ENCODE peak calls at places on chromosomes 12 and 14, in six cellular contexts. G is MM.1S, S is body of pancreas, J is fibroblast of lung, R is aorta, I is cardiac muscle cell. Q is an unnamed sample. For H3K4me1 and H3K27me3, the result is how much of the 10 kb centered on the place peaks cover.

GRCh38 chr12:56979628-56980027 is 22.2 kb upstream of the RDH16 start:
- DNase-seq in I (no peak), G (peak), S (no peak), R (no peak), J (no peak), Q (no peak)

GRCh38 chr14:104307246-104307626 is 168.8 kb downstream of the KIF26A start:
- DNase-seq in R (peak), G (no peak), I (no peak), J (no peak), S (no peak), Q (no peak)

GRCh38 chr14:64598404-64598803 is 48.6 kb downstream of the PPP1R36 start:
- DNase-seq in G (peak), R (no peak), J (no peak), I (no peak), S (no peak), Q (no peak)

GRCh38 chr12:109766251-109766778 is 52.7 kb downstream of the FAM222A start:
- DNase-seq in J (no peak), R (peak), S (no peak), I (no peak), G (no peak), Q (no peak)

GRCh38 chr14:89466460-89466859 is 49.4 kb upstream of the FOXN3 start:
- DNase-seq in G (no peak), R (no peak), J (no peak), S (no peak), I (no peak), Q (no peak)

GRCh38 chr12:92648242-92649031 is 54.4 kb upstream of the PLEKHG7 start:
- DNase-seq in I (no peak), G (peak), R (no peak), S (no peak), J (peak), Q (peak)

GRCh38 chr14:61671086-61671485 is 24.2 kb upstream of the HIF1A start:
- DNase-seq in S (no peak), I (no peak), G (peak), R (no peak), J (no peak), Q (no peak)

GRCh38 chr12:44507471-44507870 is 368.6 kb downstream of the NELL2 start:
- DNase-seq in R (no peak), J (no peak), G (no peak), S (no peak), I (no peak), Q (no peak)

GRCh38 chr14:58633831-58634230 is 3.9 kb upstream of the DACT1 start:
- DNase-seq in R (no peak), I (no peak), S (no peak), G (no peak), J (peak), Q (no peak)

GRCh38 chr12:122421263-122421814 is 1.1 kb downstream of the CLIP1 start:
- DNase-seq in J (peak), I (peak), G (peak), R (peak), S (peak), Q (no peak)

GRCh38 chr12:93895096-93895460 is 217.9 kb downstream of the CRADD start:
- DNase-seq in J (no peak), S (no peak), I (no peak), R (no peak), G (no peak), Q (no peak)

GRCh38 chr14:103031956-103032355 is 25.4 kb downstream of the CDC42BPB start:
- DNase-seq in I (peak), G (no peak), R (no peak), S (no peak), J (no peak), Q (no peak)

GRCh38 chr12:88142610-88142991 is 494 bp downstream of the TMTC3 start:
- DNase-seq in R (peak), J (no peak), G (peak), S (peak), I (peak), Q (no peak)

GRCh38 chr12:116882742-116883141 is 1.5 kb upstream of the HRK start:
- DNase-seq in S (no peak), J (peak), I (no peak), G (no peak), R (no peak), Q (no peak)

GRCh38 chr14:89432226-89432625 is 15.2 kb upstream of the FOXN3 start:
- DNase-seq in I (no peak), S (no peak), R (no peak), J (no peak), G (no peak), Q (no peak)

GRCh38 chr14:88326352-88327103 is 3.5 kb upstream of the KCNK10 start:
- DNase-seq in G (no peak), R (no peak), J (no peak), S (no peak), I (peak), Q (no peak)

GRCh38 chr14:100902792-100903191 is 730 bp downstream of the RTL1 start:
- DNase-seq in G (no peak), R (peak), I (peak), J (no peak), S (no peak), Q (no peak)

GRCh38 chr14:37588667-37588955 is 6.4 kb downstream of the FOXA1 start:
- DNase-seq in R (no peak), S (no peak), I (no peak), J (no peak), G (no peak), Q (no peak)

GRCh38 chr12:4810219-4810671 is 90.0 kb downstream of the GALNT8 start:
- DNase-seq in R (no peak), G (no peak), J (no peak), I (no peak), S (no peak), Q (no peak)

GRCh38 chr12:96326628-96327227 is 73.5 kb downstream of the CDK17 start:
- DNase-seq in I (no peak), R (no peak), S (no peak), J (no peak), G (no peak), Q (no peak)

GRCh38 chr14:96797943-96798349 is 764 bp downstream of the VRK1 start:
- DNase-seq in I (no peak), S (no peak), J (no peak), R (no peak), G (peak), Q (no peak)

GRCh38 chr12:80553316-80553715 is 109.3 kb downstream of the PTPRQ start:
- DNase-seq in J (peak), S (no peak), G (no peak), R (no peak), I (no peak), Q (no peak)

GRCh38 chr12:1474567-1475153 is 119.7 kb downstream of the FBXL14 start:
- DNase-seq in J (peak), G (no peak), I (peak), S (no peak), R (no peak), Q (no peak)

GRCh38 chr14:29806124-29806517 is 121.5 kb downstream of the PRKD1 start:
- DNase-seq in J (no peak), G (no peak), R (no peak), I (no peak), S (no peak), Q (no peak)

DNA sequence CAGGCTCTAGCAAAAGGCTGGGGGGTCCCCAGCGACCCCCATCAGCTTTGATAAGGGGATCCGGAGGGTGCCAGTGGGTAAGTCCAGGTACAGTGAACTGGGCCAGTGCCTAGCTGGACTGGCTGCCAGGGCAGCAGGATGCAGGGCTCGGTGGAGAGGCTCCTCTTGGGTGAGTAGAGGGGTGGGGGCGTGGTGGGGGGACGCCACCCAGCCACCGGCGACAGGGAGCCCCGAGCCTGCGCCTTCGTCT is 171 bp downstream of the RAPGEF3 start:
- DNase-seq in R (no peak), J (no peak), S (no peak), G (no peak), I (no peak), Q (no peak)
- H3K4me1 ChIP-seq in R (under half), J (under half), S (half or more), G (under half), I (under half), Q (under half)

GRCh38 chr12:48968004-48968403 is 3.5 kb downstream of the WNT10B start:
- DNase-seq in S (no peak), J (no peak), I (no peak), R (no peak), G (no peak), Q (no peak)

GRCh38 chr12:48968467-48968866 is 3.1 kb downstream of the WNT10B start:
- DNase-seq in S (no peak), G (no peak), I (no peak), J (no peak), R (no peak), Q (no peak)

GRCh38 chr12:48969160-48969771 is 2.3 kb downstream of the WNT10B start:
- DNase-seq in J (no peak), G (no peak), I (no peak), S (no peak), R (no peak), Q (no peak)

GRCh38 chr12:48970702-48971334 is 717 bp downstream of the WNT10B start:
- DNase-seq in I (no peak), J (no peak), S (no peak), G (no peak), R (no peak), Q (no peak)

DNA sequence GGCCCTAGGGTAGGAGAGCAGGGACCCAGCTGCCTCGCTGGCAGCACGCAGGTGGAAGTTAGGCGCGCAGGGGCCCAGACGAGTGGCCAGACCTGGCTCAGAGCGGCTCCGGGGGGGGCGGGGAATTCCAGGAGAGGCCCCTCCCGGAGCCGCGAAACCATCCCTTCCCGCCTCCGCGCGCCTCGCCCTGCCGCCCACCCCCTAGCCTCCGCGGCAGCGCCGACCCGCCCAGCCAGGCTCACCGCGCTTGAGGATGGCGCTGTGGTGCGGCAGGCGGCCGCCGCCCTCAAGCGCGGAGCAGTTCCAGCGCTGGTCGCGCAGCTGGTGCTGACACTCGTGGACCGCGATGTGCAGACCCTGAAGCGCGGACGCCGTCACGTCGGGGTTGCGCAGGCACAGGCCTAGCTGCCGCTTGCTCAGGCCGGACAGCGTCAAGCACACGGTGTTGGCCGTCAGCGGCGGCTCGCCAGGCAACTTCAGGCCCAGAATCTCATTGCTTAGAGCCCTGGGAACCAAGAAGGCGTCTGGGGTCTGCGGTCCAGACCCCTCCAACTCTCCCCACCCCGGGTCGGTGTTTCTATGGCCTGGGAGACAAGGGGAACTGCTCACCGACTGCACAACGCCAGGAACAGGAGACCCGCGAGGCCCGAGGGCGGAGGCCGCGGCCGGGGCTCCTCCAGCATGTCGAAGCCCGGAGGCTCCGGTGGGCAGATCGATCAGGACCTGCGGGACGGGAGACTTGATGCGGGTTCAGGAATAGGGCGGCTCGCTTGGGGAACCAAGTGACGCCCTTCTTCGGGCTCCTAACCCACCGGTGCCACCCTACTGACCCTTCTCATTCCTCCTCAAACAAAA is 1.5 kb downstream of the WNT10B start:
- DNase-seq in S (no peak), I (peak), R (peak), J (peak), G (no peak), Q (no peak)
- H3K27me3 ChIP-seq in S (under half), I (half or more), R (under half), J (half or more), G (half or more), Q (half or more)

DNA sequence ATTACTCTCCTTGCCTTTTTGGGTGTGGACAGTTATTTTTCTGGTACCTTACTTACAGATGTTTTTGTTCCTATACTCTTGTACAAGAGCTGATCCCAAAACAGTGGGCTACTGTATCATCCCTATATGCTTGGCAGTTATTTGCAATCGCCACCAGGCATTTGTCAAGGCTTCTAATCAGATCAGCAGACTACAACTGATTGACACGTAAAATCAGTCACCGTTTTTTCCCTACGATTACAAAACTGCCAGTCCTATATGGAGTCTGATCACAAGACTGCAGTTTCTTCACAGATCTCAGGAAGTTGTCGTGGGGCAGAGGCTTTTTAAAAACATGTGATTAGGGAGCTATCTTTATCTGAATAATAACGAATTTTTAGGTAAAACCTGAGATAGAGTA is 1.3 kb downstream of the LYSET start:
- DNase-seq in R (no peak), G (no peak), J (no peak), I (no peak), S (no peak), Q (no peak)
- H3K27ac ChIP-seq in R (no peak), G (no peak), J (no peak), I (peak), S (no peak), Q (no peak)

DNA sequence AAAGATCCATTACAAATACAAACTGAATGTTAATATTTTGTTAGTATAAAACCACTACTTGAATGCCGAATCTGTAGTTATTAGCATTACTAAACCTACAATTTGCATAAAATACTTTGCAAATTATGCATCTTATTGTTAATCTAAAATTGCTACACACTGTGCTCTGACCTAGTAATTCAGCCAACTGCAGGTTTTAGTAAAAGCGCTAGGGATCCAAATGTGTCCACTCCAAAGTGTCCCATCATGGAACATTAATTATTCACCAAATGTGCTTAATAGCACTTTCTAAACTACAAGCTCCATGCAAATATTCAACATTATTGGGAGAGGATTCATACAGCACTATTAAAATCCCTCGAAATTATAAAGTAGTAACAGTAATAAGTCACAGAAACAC is 14.2 kb downstream of the HECTD4 start:
- DNase-seq in J (no peak), S (no peak), R (no peak), G (no peak), I (no peak), Q (no peak)
- H3K4me1 ChIP-seq in J (under half), S (under half), R (under half), G (under half), I (under half), Q (under half)

DNA sequence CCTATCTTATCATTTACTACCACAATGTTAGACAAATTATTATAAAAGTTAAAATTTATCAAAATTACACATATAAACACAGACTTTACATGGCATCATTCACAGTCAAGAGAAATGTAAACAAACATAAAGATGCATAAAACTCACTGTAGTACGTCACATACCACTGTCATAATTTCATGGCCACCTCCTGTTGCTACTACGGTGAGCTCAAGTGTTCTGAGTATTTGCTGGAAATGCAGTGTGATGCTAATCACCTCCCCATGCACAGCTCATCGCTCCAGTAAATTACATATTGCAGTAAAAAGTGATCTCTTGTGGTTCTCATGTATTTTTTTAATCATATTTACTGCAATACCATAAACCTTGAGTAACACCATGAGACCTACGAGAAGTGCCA is 247.7 kb upstream of the SFSWAP start:
- DNase-seq in R (no peak), I (no peak), S (no peak), J (no peak), G (no peak), Q (no peak)
- H3K27me3 ChIP-seq in R (under half), I (under half), S (under half), J (under half), G (under half), Q (under half)

GRCh38 chr14:77708749-77709148 is 846 bp downstream of the SLIRP start:
- DNase-seq in I (no peak), S (no peak), G (no peak), R (no peak), J (no peak), Q (no peak)
- H3K27ac ChIP-seq in I (no peak), S (no peak), G (no peak), R (no peak), J (peak), Q (no peak)

GRCh38 chr14:93045211-93045674 is 70.5 kb downstream of the ITPK1 start:
- DNase-seq in I (peak), S (no peak), R (no peak), G (no peak), J (peak), Q (no peak)
- H3K4me1 ChIP-seq in I (half or more), S (half or more), R (under half), G (under half), J (under half), Q (under half)

GRCh38 chr12:2675776-2676175 is 119.0 kb upstream of the FKBP4 start:
- DNase-seq in J (no peak), G (no peak), S (no peak), I (no peak), R (no peak), Q (no peak)

GRCh38 chr12:2677142-2677880 is 117.5 kb upstream of the FKBP4 start:
- DNase-seq in S (no peak), J (no peak), G (no peak), R (peak), I (no peak), Q (no peak)

GRCh38 chr12:2678416-2678815 is 116.4 kb upstream of the FKBP4 start:
- DNase-seq in G (no peak), S (no peak), R (peak), J (no peak), I (no peak), Q (no peak)

GRCh38 chr12:2672863-2673262 is 121.9 kb upstream of the FKBP4 start:
- DNase-seq in J (no peak), S (no peak), R (peak), G (no peak), I (no peak), Q (no peak)

GRCh38 chr12:2673966-2674810 is 120.6 kb upstream of the FKBP4 start:
- DNase-seq in I (no peak), R (peak), S (no peak), G (no peak), J (no peak), Q (no peak)
- H3K27me3 ChIP-seq in I (under half), R (under half), S (under half), G (under half), J (under half), Q (under half)

DNA sequence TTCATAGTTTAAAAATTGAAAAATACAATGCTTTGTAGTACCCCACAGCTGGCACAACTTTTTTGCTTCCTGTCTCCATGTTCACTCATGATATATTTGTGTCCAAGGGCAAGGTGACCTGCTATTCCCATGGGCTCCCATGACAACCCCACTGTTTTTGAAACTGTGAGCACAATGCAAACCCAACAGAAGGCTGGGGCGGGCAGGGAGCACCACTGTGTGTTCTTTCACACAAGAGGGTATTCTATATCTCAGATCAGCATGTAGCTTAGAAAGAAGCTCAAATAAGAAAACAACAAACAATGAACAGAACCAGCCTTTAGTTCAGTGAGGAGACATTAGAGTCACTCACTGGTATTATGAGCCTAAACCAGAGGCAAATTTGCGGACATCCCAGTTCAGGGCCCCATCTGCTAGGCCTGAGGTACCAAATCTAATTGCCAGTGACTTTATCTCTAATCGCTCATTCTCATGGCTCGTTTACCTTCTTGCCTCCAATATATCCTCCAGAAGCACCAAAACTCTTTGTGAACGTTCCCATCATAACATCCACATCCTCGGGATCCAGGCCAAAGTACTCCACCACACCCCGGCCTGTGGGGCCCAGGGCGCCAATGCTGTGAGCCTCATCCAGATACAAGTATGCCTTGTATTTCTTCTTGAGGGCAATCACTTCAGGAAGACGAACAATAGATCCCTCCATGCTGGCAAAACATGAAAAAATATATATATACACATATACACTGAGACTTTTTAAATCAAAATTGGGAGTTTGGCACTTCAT is 56.4 kb upstream of the ISM2 start:
- DNase-seq in I (no peak), G (no peak), J (no peak), S (no peak), R (no peak), Q (no peak)
- H3K27ac ChIP-seq in I (no peak), G (no peak), J (no peak), S (no peak), R (no peak), Q (no peak)

DNA sequence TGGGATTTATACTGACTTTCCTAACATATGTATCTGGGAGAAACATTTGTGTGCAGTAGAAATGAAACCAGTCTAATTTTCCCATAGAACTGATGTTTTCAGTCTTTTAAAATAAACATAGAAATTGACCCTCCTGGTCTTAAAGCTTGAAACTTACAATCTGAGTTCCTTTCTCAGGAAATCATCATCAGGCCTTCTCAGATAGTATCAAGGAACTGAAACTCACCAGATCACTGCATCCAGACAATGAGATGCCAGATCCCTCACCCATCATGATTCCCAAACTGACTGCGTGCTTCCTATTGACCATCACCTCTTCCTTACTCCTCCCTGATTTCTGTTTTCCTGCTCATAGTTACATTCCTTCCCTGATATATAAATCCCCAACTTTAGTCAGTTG is 195.0 kb upstream of the AMIGO2 start:
- DNase-seq in R (no peak), I (no peak), G (no peak), S (no peak), J (no peak), Q (no peak)
- H3K4me1 ChIP-seq in R (under half), I (under half), G (under half), S (under half), J (under half), Q (under half)

Q was measured in iPS DF 6.9.